ENCODE peak calls at places on chromosomes 13 and 19, in seven cellular contexts. Q is heart left ventricle, I is left lung, B is brain microvascular endothelial cell, A is tibial artery, W is endothelial cell, Z is HFFc6. S is an unnamed sample.
A peak's percentile ranks its signal among the peaks of the same experiment; 100 is the strongest.

GRCh38 chr13:43285891-43286602 is 262.7 kb downstream of the DNAJC15 start:
- DNase-seq in Q (peak; percentile 40), I (no peak), B (peak; percentile 25), A (no peak), W (no peak), Z (peak; percentile 36), S (no peak)

GRCh38 chr13:27709779-27710178 is 82.5 kb upstream of the GSX1 start:
- DNase-seq in Q (no peak), I (no peak), B (no peak), A (no peak), W (no peak), Z (no peak), S (no peak)

GRCh38 chr19:57651654-57651996 is 17.1 kb upstream of the ZSCAN4 start:
- DNase-seq in Q (no peak), I (no peak), B (no peak), A (no peak), W (no peak), Z (no peak), S (no peak)

GRCh38 chr19:38792250-38793111 is 3.5 kb downstream of the LGALS7B start:
- DNase-seq in Q (peak; percentile 60), I (no peak), B (no peak), A (no peak), W (peak; percentile 83), Z (no peak), S (no peak)

GRCh38 chr19:45402469-45403070 is 2.3 kb downstream of the PPP1R13L start:
- DNase-seq in Q (peak; percentile 71), I (no peak), B (peak; percentile 14), A (no peak), W (peak; percentile 79), Z (no peak), S (no peak)

GRCh38 chr19:18731562-18732008 is 48.1 kb downstream of the CRTC1 start:
- DNase-seq in Q (no peak), I (no peak), B (peak; percentile 19), A (no peak), W (no peak), Z (no peak), S (no peak)

GRCh38 chr13:36753176-36753575 is 65.8 kb upstream of the RFXAP start:
- DNase-seq in Q (no peak), I (no peak), B (no peak), A (no peak), W (no peak), Z (no peak), S (no peak)

GRCh38 chr19:41927810-41928192 is 448 bp downstream of the ERFL start:
- DNase-seq in Q (no peak), I (no peak), B (no peak), A (no peak), W (no peak), Z (no peak), S (no peak)

GRCh38 chr19:45103625-45104319 is 10.8 kb downstream of the PPP1R37 start:
- DNase-seq in Q (peak; percentile 37), I (no peak), B (no peak), A (no peak), W (no peak), Z (no peak), S (no peak)

GRCh38 chr19:37953125-37953524 is 46.1 kb downstream of the SIPA1L3 start:
- DNase-seq in Q (no peak), I (no peak), B (no peak), A (no peak), W (no peak), Z (no peak), S (no peak)

DNA sequence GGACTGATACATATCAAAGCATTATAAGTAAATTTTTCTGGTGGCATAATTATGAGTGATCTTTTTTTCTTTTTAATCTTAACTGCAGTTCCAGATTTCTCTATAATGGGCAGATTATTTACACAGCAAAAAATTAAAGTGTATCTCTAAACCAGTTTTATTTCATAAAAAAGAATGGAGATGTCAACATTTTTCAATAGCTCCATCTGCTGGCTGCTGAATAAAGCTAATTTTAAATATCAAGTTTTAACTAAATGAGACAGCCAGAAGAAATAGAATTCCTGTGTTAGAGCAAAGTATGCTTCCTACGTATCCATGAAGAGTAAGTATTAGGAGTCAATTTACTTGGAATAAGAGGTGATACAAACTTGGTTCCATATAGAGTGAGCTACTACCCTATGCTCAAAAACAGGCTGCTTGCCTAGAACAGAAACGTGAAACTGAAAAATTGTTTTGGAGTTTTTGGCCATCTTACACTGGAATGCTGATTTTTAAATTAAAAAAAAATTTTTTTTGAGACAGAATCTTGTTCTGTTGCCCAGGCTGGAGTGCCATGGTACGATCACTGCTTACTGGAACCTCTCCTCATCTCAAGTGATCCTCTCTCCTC is 5.0 kb upstream of the PDS5B start:
- DNase-seq in Q (no peak), I (no peak), B (no peak), A (no peak), W (no peak), Z (peak; percentile 54), S (no peak)
- TF ChIP-seq CTCF in Q (peak; percentile 62), I (peak; percentile 33), B (peak; percentile 35), A (peak; percentile 50), W (peak; percentile 61), Z (peak; percentile 80), S (peak; percentile 71)

DNA sequence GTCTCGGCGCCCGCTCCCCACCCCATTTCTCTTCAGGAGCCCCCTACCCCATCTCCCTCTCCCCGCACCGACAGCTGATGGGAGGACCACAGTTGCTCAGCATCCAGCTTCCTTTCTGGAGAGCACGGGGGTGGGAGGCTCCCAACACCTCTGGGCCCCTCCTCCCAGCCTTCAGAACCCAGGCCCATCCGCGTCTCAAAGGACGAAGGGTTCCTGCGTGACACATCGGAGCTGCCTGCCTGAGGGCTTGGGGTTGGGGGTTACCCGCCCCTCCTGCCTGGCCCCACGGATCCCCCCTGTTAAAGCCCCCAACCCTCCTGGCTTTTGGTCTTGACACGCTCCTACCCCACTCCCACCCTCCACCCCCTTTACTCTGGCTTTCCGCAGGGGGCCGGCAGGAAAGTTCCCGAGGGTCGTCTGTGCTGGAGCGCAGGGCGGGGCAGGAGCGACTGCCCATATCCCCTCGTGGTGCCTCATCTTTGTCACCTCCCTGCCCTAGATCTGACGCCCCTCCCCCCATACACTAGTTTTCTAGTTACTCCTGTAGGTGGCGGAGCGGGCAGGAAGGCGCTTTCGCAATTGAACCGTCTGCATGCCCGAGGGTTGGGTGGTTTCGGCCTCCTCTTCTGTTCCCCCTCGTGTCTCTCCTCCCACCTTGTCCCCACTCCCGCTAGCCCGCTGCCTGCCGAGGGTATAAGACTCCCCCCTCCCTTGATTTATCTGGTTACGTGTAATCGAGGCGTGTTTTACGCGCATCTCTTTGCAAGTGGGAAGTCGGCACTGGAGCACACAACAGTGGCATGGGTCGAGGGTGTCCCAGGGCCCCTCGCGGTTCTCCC is 922 bp downstream of the TRAPPC5 start:
- DNase-seq in Q (peak; percentile 84), I (peak; percentile 89), B (peak; percentile 57), A (peak; percentile 86), W (peak; percentile 75), Z (peak; percentile 55), S (no peak)
- TF ChIP-seq CTCF in Q (peak; percentile 23), I (peak; percentile 13), B (peak; percentile 76), A (peak; percentile 36), W (peak; percentile 16), Z (peak; percentile 73), S (peak; percentile 51)

GRCh38 chr19:13804830-13805683 is 9.8 kb downstream of the ZSWIM4 start:
- DNase-seq in Q (peak; percentile 63), I (no peak), B (no peak), A (no peak), W (peak; percentile 39), Z (no peak), S (no peak)
- TF ChIP-seq CTCF in Q (peak; percentile 56), I (no peak), B (peak; percentile 41), A (no peak), W (no peak), Z (peak; percentile 43), S (peak; percentile 42)

DNA sequence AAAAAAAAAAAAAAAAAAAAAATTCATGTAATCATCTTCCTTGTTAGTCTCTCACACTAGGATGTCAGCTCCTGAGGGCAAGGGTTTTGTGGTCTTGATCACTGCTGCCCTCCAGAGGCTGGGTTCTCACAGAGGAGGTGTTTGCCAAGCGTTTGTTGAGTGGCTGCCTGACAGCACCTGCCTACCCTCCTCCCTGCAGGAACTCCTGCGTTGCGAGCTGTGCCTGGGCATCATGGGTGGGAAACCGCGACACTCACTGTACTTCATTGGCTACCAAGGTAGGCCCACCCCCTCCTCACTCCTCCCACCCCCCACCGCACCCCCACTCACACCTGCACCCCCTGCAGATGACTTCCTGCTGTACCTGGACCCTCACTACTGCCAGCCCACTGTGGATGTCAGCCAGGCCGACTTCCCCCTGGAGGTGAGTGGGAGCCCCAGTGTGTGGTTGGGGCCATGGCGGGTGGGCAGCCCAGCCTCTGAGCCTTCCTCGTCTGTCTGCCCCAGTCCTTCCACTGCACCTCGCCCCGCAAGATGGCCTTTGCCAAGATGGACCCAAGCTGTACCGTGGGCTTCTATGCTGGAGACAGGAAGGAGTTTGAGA is 8.1 kb downstream of the ATG4D start:
- DNase-seq in Q (no peak), I (no peak), B (no peak), A (no peak), W (no peak), Z (peak; percentile 31), S (no peak)
- TF ChIP-seq CTCF in Q (no peak), I (no peak), B (peak; percentile 35), A (no peak), W (no peak), Z (peak; percentile 56), S (peak; percentile 31)

GRCh38 chr19:24071078-24071477 is 15.9 kb upstream of the ZNF254 start:
- DNase-seq in Q (no peak), I (no peak), B (no peak), A (peak; percentile 4), W (no peak), Z (no peak), S (no peak)

GRCh38 chr19:24078688-24079087 is 8.3 kb upstream of the ZNF254 start:
- DNase-seq in Q (no peak), I (no peak), B (no peak), A (no peak), W (no peak), Z (no peak), S (peak; percentile 6)

GRCh38 chr19:24073807-24074206 is 13.2 kb upstream of the ZNF254 start:
- DNase-seq in Q (no peak), I (no peak), B (no peak), A (no peak), W (no peak), Z (no peak), S (peak; percentile 56)

GRCh38 chr19:24072720-24073119 is 14.3 kb upstream of the ZNF254 start:
- DNase-seq in Q (no peak), I (no peak), B (no peak), A (no peak), W (no peak), Z (no peak), S (no peak)

DNA sequence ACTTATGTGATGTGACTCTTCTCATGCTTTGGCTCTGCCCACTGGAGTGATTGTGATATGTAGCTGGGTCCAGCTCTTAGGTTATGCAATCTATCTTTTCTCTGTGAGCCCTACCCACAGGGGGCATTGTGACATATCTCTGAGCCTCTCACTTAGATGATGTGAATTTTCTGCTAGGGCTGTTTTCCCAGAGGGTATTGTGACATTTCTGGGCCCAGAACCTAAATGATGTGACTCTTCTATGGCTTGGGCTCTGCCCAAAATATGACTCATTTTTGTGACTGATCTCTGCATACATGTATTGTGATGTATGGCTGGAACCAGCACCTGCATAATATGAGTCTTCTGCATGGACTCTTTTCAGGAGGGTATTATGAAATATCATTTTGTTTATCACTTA is 12.3 kb upstream of the ZNF254 start:
- DNase-seq in Q (no peak), I (no peak), B (peak; percentile 17), A (no peak), W (no peak), Z (peak; percentile 48), S (peak; percentile 5)
- TF ChIP-seq CTCF in Q (no peak), I (no peak), B (no peak), A (no peak), W (no peak), Z (peak; percentile 21), S (no peak)

GRCh38 chr19:35479278-35479677 is 11.0 kb downstream of the KRTDAP start:
- DNase-seq in Q (no peak), I (no peak), B (no peak), A (no peak), W (no peak), Z (no peak), S (no peak)
- TF ChIP-seq CTCF in Q (no peak), I (no peak), B (no peak), A (no peak), W (no peak), Z (no peak), S (no peak)

S was measured in osteocyte.